ENCODE peak calls at places on chromosomes 11 and 22, in nine cellular contexts. P is pulmonary artery endothelial cell, N is RWPE1, T is mesothelial cell of epicardium, F is SK-N-DZ, X is NCI-H69, S is body of pancreas, R is NCI-H460, Z is left cardiac atrium. L is an unnamed sample.

GRCh38 chr11:34366522-34366921 is 8.7 kb upstream of the ABTB2 start:
- DNase-seq in X (peak; percentile 70), S (peak; percentile 60), P (no peak), F (peak; percentile 29), R (peak; percentile 26), T (no peak), Z (no peak), N (no peak), L (no peak)

GRCh38 chr11:77140231-77140959 is 12.3 kb downstream of the MYO7A start:
- DNase-seq in S (peak; percentile 37), R (no peak), F (no peak), Z (peak; percentile 75), N (no peak), X (peak; percentile 53), T (no peak), P (peak; percentile 65), L (no peak)

GRCh38 chr22:48585916-48586798 is 1241.5 kb downstream of the BRD1 start:
- DNase-seq in X (peak; percentile 7), S (no peak), Z (no peak), F (no peak), P (no peak), R (no peak), T (no peak), N (no peak), L (no peak)

GRCh38 chr11:65918211-65919150 is at the start of gene C11orf68:
- DNase-seq in T (peak; percentile 44), N (no peak), P (no peak), X (peak; percentile 76), S (no peak), R (no peak), Z (no peak), F (no peak), L (no peak)

GRCh38 chr11:3775761-3776406 is 21.5 kb downstream of the NUP98 start:
- DNase-seq in P (no peak), T (no peak), R (no peak), N (no peak), F (no peak), X (no peak), Z (no peak), S (no peak), L (no peak)

GRCh38 chr11:68329993-68330699 is 17.8 kb downstream of the LRP5 start:
- DNase-seq in Z (no peak), F (peak; percentile 67), T (no peak), R (no peak), N (no peak), S (no peak), P (no peak), X (no peak), L (no peak)

GRCh38 chr11:2522636-2523255 is 77.9 kb downstream of the KCNQ1 start:
- DNase-seq in Z (peak; percentile 16), S (peak; percentile 12), P (no peak), N (no peak), X (no peak), F (no peak), R (no peak), T (peak; percentile 33), L (no peak)

GRCh38 chr11:10930224-10930960 is 72.5 kb upstream of the ZBED5 start:
- DNase-seq in Z (no peak), F (peak; percentile 29), T (no peak), X (peak; percentile 72), S (no peak), P (no peak), R (no peak), N (peak; percentile 28), L (no peak)

GRCh38 chr11:43832536-43832935 is 48.1 kb upstream of the ALKBH3 start:
- DNase-seq in R (no peak), P (no peak), Z (no peak), T (no peak), X (no peak), F (no peak), N (no peak), S (no peak), L (no peak)

GRCh38 chr11:96037267-96037990 is 113.5 kb upstream of the MTMR2 start:
- DNase-seq in Z (no peak), F (no peak), S (no peak), R (no peak), X (peak; percentile 75), T (no peak), P (no peak), N (peak; percentile 41), L (no peak)

GRCh38 chr11:104623518-104623917 is 274.7 kb downstream of the CASP12 start:
- DNase-seq in S (no peak), R (no peak), P (no peak), X (no peak), Z (no peak), F (no peak), T (no peak), N (peak; percentile 31), L (no peak)

GRCh38 chr11:35507688-35508087 is 17.7 kb downstream of the PAMR1 start:
- DNase-seq in Z (no peak), T (no peak), N (no peak), X (peak; percentile 23), P (no peak), S (no peak), F (no peak), R (no peak), L (no peak)

GRCh38 chr11:132653237-132653636 is 879.1 kb downstream of the OPCML start:
- DNase-seq in Z (no peak), P (no peak), T (no peak), N (no peak), R (no peak), S (no peak), F (no peak), X (no peak), L (no peak)

GRCh38 chr11:97567801-97568200 is 1178.0 kb downstream of the JRKL start:
- DNase-seq in X (no peak), R (no peak), P (no peak), Z (no peak), T (no peak), F (no peak), N (no peak), S (no peak), L (no peak)

GRCh38 chr11:111603633-111604130 is 1.4 kb downstream of the SIK2 start:
- DNase-seq in X (no peak), F (no peak), S (no peak), T (no peak), N (no peak), R (no peak), P (no peak), Z (no peak), L (no peak)

GRCh38 chr11:75159081-75159953 is 8.4 kb downstream of the SLCO2B1 start:
- DNase-seq in N (no peak), R (no peak), X (no peak), Z (no peak), F (no peak), P (no peak), T (no peak), S (peak; percentile 67), L (no peak)

GRCh38 chr22:43792905-43793304 is 19.2 kb downstream of the EFCAB6 start:
- DNase-seq in R (no peak), P (no peak), S (no peak), X (no peak), T (no peak), N (no peak), F (no peak), Z (no peak), L (no peak)

GRCh38 chr11:72370201-72370600 is 64.1 kb downstream of the CLPB start:
- DNase-seq in F (peak; percentile 85), P (no peak), S (no peak), N (no peak), R (no peak), X (no peak), Z (no peak), T (no peak), L (no peak)

GRCh38 chr11:20160425-20161229 is at the start of gene DBX1:
- DNase-seq in F (no peak), T (no peak), P (no peak), N (no peak), Z (no peak), S (no peak), X (peak; percentile 66), R (no peak), L (no peak)

GRCh38 chr22:27881404-27881803 is 37.7 kb downstream of the PITPNB start:
- DNase-seq in X (no peak), R (no peak), F (no peak), T (no peak), P (no peak), S (no peak), Z (no peak), N (no peak), L (no peak)

GRCh38 chr11:126515501-126515900 is 160.0 kb downstream of the ST3GAL4 start:
- DNase-seq in Z (no peak), X (no peak), T (no peak), N (no peak), F (no peak), R (no peak), S (no peak), P (no peak), L (no peak)

GRCh38 chr11:131064373-131064991 is 148.2 kb upstream of the SNX19 start:
- DNase-seq in P (no peak), X (peak; percentile 65), S (peak; percentile 48), N (peak; percentile 73), T (peak; percentile 74), R (peak; percentile 52), Z (peak; percentile 46), F (peak; percentile 21), L (peak; percentile 13)

GRCh38 chr11:131749100-131749499 is 378.7 kb downstream of the NTM start:
- DNase-seq in Z (no peak), R (no peak), S (no peak), T (no peak), F (no peak), N (no peak), X (no peak), P (peak; percentile 88), L (peak; percentile 73)

GRCh38 chr11:120522021-120522420 is 10.5 kb downstream of the GRIK4 start:
- DNase-seq in X (no peak), S (no peak), P (no peak), N (no peak), Z (no peak), T (no peak), F (no peak), R (no peak), L (no peak)

GRCh38 chr11:82536706-82537105 is 197.0 kb downstream of the FAM181B start:
- DNase-seq in Z (no peak), N (no peak), T (no peak), P (no peak), S (no peak), R (no peak), F (no peak), X (no peak), L (no peak)

GRCh38 chr11:33942954-33943353 is 51.1 kb upstream of the LMO2 start:
- DNase-seq in N (peak; percentile 26), R (no peak), S (no peak), X (no peak), T (no peak), Z (peak; percentile 80), F (no peak), P (peak; percentile 60), L (no peak)

GRCh38 chr11:45920531-45921477 is 1.7 kb upstream of the LARGE2 start:
- DNase-seq in N (no peak), S (peak; percentile 10), X (no peak), T (no peak), P (no peak), R (no peak), Z (peak; percentile 10), F (no peak), L (no peak)

GRCh38 chr11:77205467-77206263 is 77.6 kb downstream of the MYO7A start:
- DNase-seq in Z (no peak), P (no peak), N (no peak), R (no peak), F (no peak), X (no peak), T (no peak), S (no peak), L (no peak)

GRCh38 chr11:65251476-65251875 is 10.3 kb upstream of the POLA2 start:
- DNase-seq in P (no peak), T (no peak), R (no peak), X (no peak), F (no peak), Z (no peak), S (no peak), N (no peak), L (no peak)

GRCh38 chr11:65894034-65894591 is 3.6 kb downstream of the CCDC85B start:
- DNase-seq in R (no peak), T (no peak), F (no peak), N (no peak), P (no peak), Z (peak; percentile 73), X (no peak), S (no peak), L (no peak)

GRCh38 chr11:121488145-121488544 is 35.4 kb upstream of the SORL1-AS1 start:
- DNase-seq in S (no peak), F (no peak), Z (no peak), R (no peak), X (no peak), T (no peak), N (no peak), P (no peak), L (no peak)